ENCODE peak calls at places on chromosomes 16 and 17, in seven cellular contexts. Z, Y, P, N, E, H and L are unnamed samples.

GRCh38 chr16:67404740-67405226 is 11.5 kb upstream of the TPPP3 start:
- DNase-seq in Z (no peak), Y (no peak), P (peak), N (no peak), E (no peak), H (no peak), L (no peak)

GRCh38 chr17:7098802-7099459 is 15.7 kb downstream of the ASGR2 start:
- DNase-seq in Z (no peak), Y (no peak), P (no peak), N (no peak), E (no peak), H (no peak), L (no peak)

GRCh38 chr17:43349142-43349541 is 49.7 kb upstream of the ARL4D start:
- DNase-seq in Z (no peak), Y (no peak), P (no peak), N (no peak), E (no peak), H (no peak), L (no peak)

GRCh38 chr16:11064846-11065245 is 120.5 kb downstream of the CLEC16A start:
- DNase-seq in Z (peak), Y (no peak), P (no peak), N (no peak), E (no peak), H (no peak), L (no peak)

GRCh38 chr17:82418001-82418986 is at the start of the genes HEXD and OGFOD3:
- DNase-seq in Z (peak), Y (peak), P (peak), N (peak), E (peak), H (no peak), L (peak)

GRCh38 chr17:73976676-73977521 is 226.6 kb upstream of the RPL38 start:
- DNase-seq in Z (no peak), Y (no peak), P (no peak), N (no peak), E (no peak), H (no peak), L (no peak)

GRCh38 chr16:85514601-85515318 is 98.4 kb upstream of the GSE1 start:
- DNase-seq in Z (peak), Y (peak), P (peak), N (peak), E (peak), H (no peak), L (no peak)

GRCh38 chr17:72702136-72702735 is 390.3 kb downstream of the SLC39A11 start:
- DNase-seq in Z (no peak), Y (no peak), P (no peak), N (no peak), E (peak), H (no peak), L (no peak)

GRCh38 chr17:72404872-72405271 is 284.1 kb downstream of the SOX9 start:
- DNase-seq in Z (no peak), Y (no peak), P (no peak), N (no peak), E (peak), H (no peak), L (no peak)

GRCh38 chr17:48609754-48610281 is 999 bp downstream of the HOXB7 start:
- DNase-seq in Z (no peak), Y (no peak), P (no peak), N (no peak), E (no peak), H (no peak), L (no peak)

GRCh38 chr17:65029605-65030308 is 26.8 kb downstream of the GNA13 start:
- DNase-seq in Z (no peak), Y (no peak), P (no peak), N (no peak), E (no peak), H (no peak), L (no peak)

GRCh38 chr16:56632160-56632847 is at the start of gene MT1M:
- DNase-seq in Z (no peak), Y (peak), P (peak), N (peak), E (no peak), H (no peak), L (no peak)

GRCh38 chr17:29784661-29785060 is 145.4 kb downstream of the SSH2 start:
- DNase-seq in Z (no peak), Y (no peak), P (no peak), N (no peak), E (peak), H (no peak), L (no peak)

GRCh38 chr17:57875109-57876022 is 25.5 kb upstream of the MRPS23 start:
- DNase-seq in Z (peak), Y (peak), P (peak), N (peak), E (peak), H (no peak), L (no peak)

GRCh38 chr16:1257561-1258217 is 1.8 kb downstream of the TPSD1 start:
- DNase-seq in Z (peak), Y (no peak), P (no peak), N (no peak), E (no peak), H (no peak), L (no peak)

GRCh38 chr16:17303101-17303500 is 167.7 kb downstream of the XYLT1 start:
- DNase-seq in Z (no peak), Y (no peak), P (no peak), N (no peak), E (no peak), H (no peak), L (no peak)

GRCh38 chr17:63436523-63437110 is 9.5 kb downstream of the CYB561 start:
- DNase-seq in Z (no peak), Y (peak), P (no peak), N (no peak), E (no peak), H (no peak), L (no peak)

GRCh38 chr16:74455213-74455612 is 33.9 kb upstream of the CLEC18B start:
- DNase-seq in Z (no peak), Y (no peak), P (no peak), N (no peak), E (peak), H (no peak), L (no peak)

GRCh38 chr17:58329035-58329807 is 626 bp upstream of the TSPOAP1 start:
- DNase-seq in Z (no peak), Y (peak), P (no peak), N (peak), E (no peak), H (peak), L (peak)

GRCh38 chr17:8192070-8192815 is 2.3 kb upstream of the BORCS6 start:
- DNase-seq in Z (peak), Y (peak), P (peak), N (peak), E (peak), H (peak), L (peak)

GRCh38 chr17:82332669-82333278 is 792 bp downstream of the SECTM1 start:
- DNase-seq in Z (peak), Y (no peak), P (no peak), N (peak), E (peak), H (no peak), L (no peak)

GRCh38 chr16:4309833-4310266 is 6.0 kb upstream of the GLIS2 start:
- DNase-seq in Z (peak), Y (no peak), P (no peak), N (peak), E (peak), H (no peak), L (peak)

GRCh38 chr17:39195568-39196160 is 1.8 kb downstream of the CACNB1 start:
- DNase-seq in Z (no peak), Y (no peak), P (no peak), N (no peak), E (no peak), H (no peak), L (no peak)
- H3K4me3 ChIP-seq in Z (peak), Y (peak), P (no peak), N (peak), E (no peak), H (peak), L (peak)

DNA sequence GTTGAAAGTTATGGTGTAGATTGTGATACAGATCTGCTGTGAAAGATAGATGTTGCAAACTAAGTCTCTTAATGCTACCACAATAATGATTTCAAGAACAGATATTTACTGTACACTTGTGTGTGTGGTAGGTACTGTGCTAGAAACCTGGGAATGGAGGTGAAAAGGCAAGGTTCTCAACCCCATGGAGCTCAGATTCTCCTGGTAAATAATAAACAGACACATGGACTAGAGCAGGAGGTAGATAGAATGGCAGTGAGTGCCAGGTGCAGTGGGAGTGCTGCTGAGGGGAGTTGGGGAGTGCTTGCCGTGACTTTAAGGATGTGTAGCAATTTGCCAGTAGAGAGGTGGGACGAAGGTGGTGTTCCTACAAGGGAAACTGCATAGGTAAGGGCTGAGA is 34.9 kb downstream of the MRTFB start:
- DNase-seq in Z (no peak), Y (no peak), P (no peak), N (no peak), E (no peak), H (no peak), L (no peak)
- H3K4me3 ChIP-seq in Z (no peak), Y (no peak), P (no peak), N (no peak), E (no peak), H (no peak), L (no peak)

GRCh38 chr17:77445908-77446535 is 305.3 kb downstream of the SEC14L1 start:
- DNase-seq in Z (no peak), Y (no peak), P (no peak), N (no peak), E (peak), H (no peak), L (peak)

GRCh38 chr17:77442976-77443742 is 302.4 kb downstream of the SEC14L1 start:
- DNase-seq in Z (no peak), Y (no peak), P (no peak), N (no peak), E (no peak), H (no peak), L (no peak)

GRCh38 chr17:77445030-77445907 is 304.5 kb downstream of the SEC14L1 start:
- DNase-seq in Z (no peak), Y (peak), P (no peak), N (no peak), E (peak), H (peak), L (peak)

GRCh38 chr17:77443743-77444260 is 303.0 kb downstream of the SEC14L1 start:
- DNase-seq in Z (no peak), Y (no peak), P (no peak), N (no peak), E (no peak), H (no peak), L (no peak)

DNA sequence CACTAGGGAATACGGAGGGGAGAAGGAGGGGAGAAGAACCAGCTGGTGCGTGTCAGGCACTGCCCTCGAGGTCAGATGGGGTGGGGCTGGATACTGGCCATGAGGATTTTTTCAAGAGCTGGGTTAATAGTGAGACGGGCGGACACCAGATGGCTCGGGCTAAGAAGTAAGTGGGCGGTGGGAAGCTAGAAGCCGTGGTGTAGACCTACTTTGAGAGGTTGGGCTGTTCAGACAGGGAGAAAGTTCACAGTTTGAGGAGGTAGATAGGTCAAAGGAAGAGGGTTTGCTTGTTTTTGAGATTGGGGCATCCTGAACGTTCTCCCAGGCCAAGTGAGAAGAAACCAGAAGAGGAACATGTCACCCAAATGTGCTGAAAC is 303.9 kb downstream of the SEC14L1 start:
- DNase-seq in Z (no peak), Y (no peak), P (no peak), N (peak), E (peak), H (peak), L (peak)
- H3K4me3 ChIP-seq in Z (no peak), Y (no peak), P (no peak), N (no peak), E (no peak), H (peak), L (peak)

GRCh38 chr16:27787661-27788060 is 237.7 kb downstream of the KATNIP start:
- DNase-seq in Z (no peak), Y (no peak), P (no peak), N (no peak), E (no peak), H (no peak), L (no peak)
- H3K4me3 ChIP-seq in Z (no peak), Y (no peak), P (no peak), N (no peak), E (no peak), H (no peak), L (no peak)

DNA sequence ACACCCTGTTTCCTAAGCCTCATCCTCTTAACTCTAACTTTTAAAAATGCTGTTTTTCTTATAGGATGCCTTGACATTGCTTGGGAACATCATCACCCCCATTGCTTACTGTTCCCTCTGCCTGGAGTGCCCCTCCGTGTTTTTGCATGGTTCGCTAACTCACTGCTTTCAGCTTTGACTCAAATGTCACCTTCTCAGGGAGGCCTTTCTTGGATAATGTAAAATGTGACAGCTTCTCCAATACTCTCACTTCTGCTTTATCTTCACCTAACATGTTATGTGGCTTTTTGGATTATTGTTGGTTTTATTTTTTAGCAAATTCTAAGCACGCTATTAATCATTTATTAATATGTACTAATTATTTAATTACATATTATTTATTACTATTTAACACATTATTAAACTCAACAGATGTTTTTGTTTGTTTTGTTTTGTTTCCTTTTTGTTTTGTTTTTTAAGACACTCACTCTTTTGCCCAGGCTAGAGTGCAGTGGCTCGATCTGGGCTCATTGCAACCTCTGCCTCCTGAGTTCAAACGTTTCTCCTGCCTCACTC is 3.8 kb downstream of the CRYM start:
- DNase-seq in Z (no peak), Y (no peak), P (no peak), N (no peak), E (no peak), H (no peak), L (peak)
- H3K4me3 ChIP-seq in Z (no peak), Y (no peak), P (no peak), N (no peak), E (no peak), H (peak), L (no peak)